ENCODE peak calls at places on chromosome 2, in ten cellular contexts. M is cardiac muscle cell, F is prostate gland, N is esophagus muscularis mucosa, B is HCT116, S is MM.1S, T is tibial nerve, J is kidney, E is sigmoid colon, I is stomach. C is an unnamed sample.

GRCh38 chr2:68709421-68709911 is 25.1 kb upstream of the ARHGAP25 start:
- DNase-seq in S (peak; percentile 41), E (no peak), F (no peak), J (no peak), N (peak; percentile 81), B (peak; percentile 45), T (no peak), M (peak; percentile 70), I (no peak), C (peak; percentile 71)

GRCh38 chr2:190360561-190360960 is 17.2 kb downstream of the INPP1 start:
- DNase-seq in B (no peak), M (no peak), N (no peak), E (no peak), F (no peak), T (no peak), J (no peak), I (no peak), S (no peak), C (no peak)

GRCh38 chr2:143329288-143329687 is 200.1 kb downstream of the ARHGAP15 start:
- DNase-seq in E (no peak), N (no peak), B (no peak), M (no peak), I (no peak), F (no peak), T (no peak), S (no peak), J (no peak), C (no peak)

GRCh38 chr2:238916875-238917590 is 69.1 kb downstream of the TWIST2 start:
- DNase-seq in E (peak; percentile 56), S (no peak), I (no peak), J (peak; percentile 63), B (no peak), T (no peak), N (no peak), F (no peak), M (no peak), C (no peak)

GRCh38 chr2:35220471-35220870 is 1135.1 kb upstream of the CRIM1 start:
- DNase-seq in S (no peak), I (no peak), N (no peak), M (no peak), E (no peak), T (no peak), J (no peak), F (no peak), B (no peak), C (no peak)

GRCh38 chr2:54640834-54641540 is 82.5 kb upstream of the EML6 start:
- DNase-seq in F (no peak), E (no peak), I (no peak), S (no peak), J (no peak), B (no peak), M (no peak), T (no peak), N (no peak), C (no peak)

GRCh38 chr2:202158796-202159195 is 79.6 kb downstream of the SUMO1 start:
- DNase-seq in J (no peak), T (no peak), N (no peak), I (no peak), S (no peak), E (no peak), F (peak; percentile 8), M (no peak), B (no peak), C (no peak)

GRCh38 chr2:95337829-95338228 is 40.7 kb downstream of the KCNIP3 start:
- DNase-seq in N (no peak), B (no peak), F (no peak), S (no peak), T (no peak), I (no peak), M (no peak), E (no peak), J (peak; percentile 35), C (no peak)

GRCh38 chr2:34486945-34487344 is 887.8 kb upstream of the FAM98A start:
- DNase-seq in B (no peak), I (no peak), M (no peak), E (no peak), F (no peak), J (no peak), S (no peak), T (no peak), N (no peak), C (no peak)

GRCh38 chr2:200703132-200703925 is 108.4 kb upstream of the BZW1 start:
- DNase-seq in B (peak; percentile 68), M (peak; percentile 30), F (peak; percentile 64), N (no peak), S (peak; percentile 78), J (no peak), T (peak; percentile 83), E (no peak), I (no peak), C (no peak)

GRCh38 chr2:19051238-19051831 is 307.1 kb downstream of the OSR1 start:
- DNase-seq in M (no peak), B (no peak), S (no peak), I (no peak), N (no peak), J (no peak), E (no peak), F (no peak), T (no peak), C (no peak)

GRCh38 chr2:209368924-209369323 is 54.9 kb upstream of the MAP2 start:
- DNase-seq in E (no peak), S (peak; percentile 91), T (no peak), N (no peak), J (peak; percentile 59), M (peak; percentile 60), B (peak; percentile 97), F (peak; percentile 95), I (peak; percentile 74), C (no peak)

GRCh38 chr2:86453838-86454237 is 12.7 kb downstream of the KDM3A start:
- DNase-seq in B (no peak), F (peak; percentile 66), I (peak; percentile 83), E (no peak), J (no peak), T (peak; percentile 70), N (no peak), M (no peak), S (no peak), C (no peak)

GRCh38 chr2:85504434-85505261 is 34.3 kb upstream of the MAT2A start:
- DNase-seq in B (peak; percentile 72), F (peak; percentile 71), N (no peak), T (peak; percentile 51), J (no peak), E (peak; percentile 82), M (no peak), I (peak; percentile 26), S (no peak), C (no peak)

GRCh38 chr2:10837532-10838266 is 25.1 kb upstream of the PDIA6 start:
- DNase-seq in M (no peak), T (no peak), S (no peak), I (no peak), B (no peak), N (no peak), E (no peak), F (no peak), J (no peak), C (no peak)

DNA sequence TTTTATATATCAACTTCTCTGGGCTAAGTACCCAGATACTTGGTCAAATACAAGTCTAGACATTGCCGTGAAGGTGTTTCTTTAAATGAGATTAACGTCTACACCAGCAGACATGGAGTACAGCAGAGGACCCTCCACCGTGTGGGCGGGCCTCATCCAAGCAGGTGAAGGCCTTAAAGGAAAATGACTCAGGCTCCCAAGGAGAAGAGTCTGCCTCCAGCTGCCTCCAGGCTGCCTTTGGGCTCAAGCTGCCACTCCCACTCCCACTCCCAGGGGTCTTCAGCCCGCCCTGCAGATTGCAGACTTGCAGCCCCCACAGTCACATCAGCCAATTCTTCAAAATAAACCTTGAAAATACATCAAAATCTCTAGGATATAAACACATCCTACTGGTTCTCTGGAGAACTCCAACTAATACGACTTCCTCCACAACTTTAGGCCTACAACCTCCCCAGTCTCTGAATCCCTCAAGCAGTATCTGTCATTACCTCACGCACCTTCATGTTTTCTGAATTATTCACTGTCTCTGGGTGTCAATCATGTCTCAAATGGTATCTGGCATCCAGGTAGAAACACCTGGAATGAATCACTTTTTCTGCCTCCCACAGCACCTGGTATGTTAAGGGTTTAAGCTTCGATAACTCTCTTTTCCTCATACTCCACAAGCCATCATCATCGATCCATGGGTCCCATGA is 6.9 kb downstream of the ITGB1BP1 start:
- DNase-seq in I (no peak), S (no peak), B (no peak), J (no peak), E (no peak), N (no peak), M (no peak), T (no peak), F (no peak), C (no peak)
- TF ChIP-seq CTCF in I (no peak), S (no peak), B (no peak), J (no peak), E (no peak), N (no peak), M (no peak), T (no peak), F (no peak), C (no peak)

GRCh38 chr2:62856228-62857040 is 150.9 kb downstream of the EHBP1 start:
- DNase-seq in T (no peak), F (no peak), B (no peak), E (no peak), S (no peak), I (no peak), M (no peak), J (peak; percentile 56), N (no peak), C (no peak)
- H3K4me3 ChIP-seq in T (no peak overlapping the region), F (no peak overlapping the region), B (no peak overlapping the region), E (no peak overlapping the region), S (no peak overlapping the region), I (no peak overlapping the region), M (no peak overlapping the region), J (no peak overlapping the region), N (no peak overlapping the region), C (no peak overlapping the region)

DNA sequence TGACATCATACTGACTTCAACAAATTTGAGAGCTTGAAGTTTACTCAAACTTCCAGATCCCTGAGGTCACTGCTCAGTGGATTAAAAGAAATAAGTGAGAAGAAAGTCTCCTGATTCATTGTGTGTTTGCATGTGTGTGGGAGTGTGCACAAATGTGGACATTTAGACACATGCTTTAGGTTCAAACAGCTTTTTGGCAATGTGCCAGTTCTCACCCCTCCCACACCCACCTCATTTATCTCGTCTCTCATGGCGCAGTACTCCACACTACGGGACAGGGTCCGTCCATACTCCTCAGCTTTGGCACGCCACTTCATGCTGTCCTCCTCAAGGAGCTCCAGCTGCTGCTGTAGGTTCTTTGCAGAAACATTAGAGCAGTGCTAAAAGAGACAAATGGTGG is 58.3 kb upstream of the TTN start:
- DNase-seq in M (peak; percentile 42), N (no peak), T (no peak), B (no peak), E (no peak), I (no peak), S (no peak), J (no peak), F (no peak), C (no peak)
- H3K27ac ChIP-seq in M (peak overlapping the region; percentile 93), N (no peak overlapping the region), T (no peak overlapping the region), B (no peak overlapping the region), E (no peak overlapping the region), I (no peak overlapping the region), S (no peak overlapping the region), J (no peak overlapping the region), F (no peak overlapping the region), C (no peak overlapping the region)

DNA sequence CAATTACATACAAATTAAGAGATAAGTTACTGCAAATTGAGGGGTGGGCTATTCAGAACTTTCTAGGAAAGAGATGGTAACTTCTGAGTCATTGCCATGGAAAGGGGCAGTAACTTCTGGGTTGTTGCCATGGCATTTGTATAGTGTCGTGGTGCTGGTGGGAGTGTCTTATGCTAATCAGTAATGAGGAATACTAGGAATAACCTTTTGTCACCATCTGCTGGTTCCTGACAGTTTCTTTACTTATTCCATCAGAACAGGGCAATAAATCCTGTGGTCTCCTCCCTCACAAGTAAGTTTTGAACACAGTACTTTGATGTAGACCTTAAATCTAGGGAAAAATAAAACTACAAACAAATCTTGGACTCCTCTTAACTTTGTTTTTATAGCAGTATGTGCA is 435.4 kb downstream of the BCL11A start:
- DNase-seq in F (no peak), I (no peak), N (no peak), S (no peak), E (no peak), J (no peak), B (no peak), T (no peak), M (no peak), C (no peak)
- TF ChIP-seq CTCF in F (no peak), I (no peak), N (no peak), S (no peak), E (no peak), J (no peak), B (no peak), T (no peak), M (no peak), C (no peak)

C was measured in endodermal cell.